ENCODE peak calls at places on chromosomes 16 and 17, in eight cellular contexts. E is heart left ventricle, C is body of pancreas, O is testis, Y is breast epithelium, I is HCT116, G is stomach, W is esophagus muscularis mucosa. R is an unnamed sample.
A peak's percentile ranks its signal among the peaks of the same experiment; 100 is the strongest.

GRCh38 chr17:29592850-29593545 is at the start of gene ANKRD13B:
- DNase-seq in E (peak; percentile 69), C (peak; percentile 56), O (peak; percentile 82), Y (no peak), I (no peak), G (no peak), W (no peak), R (peak; percentile 80)

GRCh38 chr17:50130778-50131317 is 888 bp upstream of the SAMD14 start:
- DNase-seq in E (no peak), C (no peak), O (no peak), Y (no peak), I (no peak), G (no peak), W (no peak), R (no peak)

GRCh38 chr17:79340771-79341528 is 266.3 kb downstream of the ENGASE start:
- DNase-seq in E (no peak), C (no peak), O (no peak), Y (no peak), I (no peak), G (no peak), W (no peak), R (no peak)

GRCh38 chr17:13568746-13569739 is 32.7 kb downstream of the HS3ST3A1 start:
- DNase-seq in E (peak; percentile 42), C (no peak), O (no peak), Y (no peak), I (no peak), G (no peak), W (no peak), R (no peak)

GRCh38 chr16:23374721-23375120 is 72.6 kb downstream of the SCNN1B start:
- DNase-seq in E (no peak), C (peak; percentile 56), O (no peak), Y (peak; percentile 58), I (no peak), G (peak; percentile 67), W (no peak), R (no peak)

GRCh38 chr16:49600976-49601375 is 227.4 kb downstream of the C16orf78 start:
- DNase-seq in E (no peak), C (no peak), O (no peak), Y (no peak), I (no peak), G (no peak), W (no peak), R (no peak)

GRCh38 chr17:17815436-17816200 is 21.2 kb downstream of the SREBF1 start:
- DNase-seq in E (no peak), C (no peak), O (no peak), Y (no peak), I (no peak), G (no peak), W (no peak), R (no peak)

GRCh38 chr16:74742051-74742481 is 32.6 kb downstream of the FA2H start:
- DNase-seq in E (no peak), C (no peak), O (no peak), Y (no peak), I (no peak), G (no peak), W (no peak), R (no peak)

GRCh38 chr17:12693640-12694039 is 27.9 kb downstream of the MYOCD start:
- DNase-seq in E (no peak), C (no peak), O (no peak), Y (no peak), I (no peak), G (no peak), W (no peak), R (no peak)

GRCh38 chr17:27087935-27088766 is 205.8 kb upstream of the WSB1 start:
- DNase-seq in E (no peak), C (no peak), O (no peak), Y (no peak), I (no peak), G (no peak), W (no peak), R (no peak)

GRCh38 chr17:27083408-27084185 is 210.3 kb upstream of the WSB1 start:
- DNase-seq in E (no peak), C (no peak), O (no peak), Y (no peak), I (no peak), G (no peak), W (no peak), R (no peak)

GRCh38 chr17:27086526-27086925 is 207.4 kb upstream of the WSB1 start:
- DNase-seq in E (no peak), C (no peak), O (no peak), Y (no peak), I (no peak), G (no peak), W (no peak), R (no peak)

GRCh38 chr17:27082775-27083154 is 211.1 kb upstream of the WSB1 start:
- DNase-seq in E (no peak), C (no peak), O (no peak), Y (no peak), I (no peak), G (no peak), W (no peak), R (no peak)

GRCh38 chr17:27085517-27085916 is 208.4 kb upstream of the WSB1 start:
- DNase-seq in E (no peak), C (no peak), O (no peak), Y (no peak), I (no peak), G (no peak), W (no peak), R (no peak)
- H3K9me3 ChIP-seq in E (no peaks in the 10 kb centered on the region), C (no peaks in the 10 kb centered on the region), O (no peaks in the 10 kb centered on the region), Y (no peaks in the 10 kb centered on the region), I (no peaks in the 10 kb centered on the region), G (no peaks in the 10 kb centered on the region), W (no peaks in the 10 kb centered on the region), R (no peaks in the 10 kb centered on the region)

GRCh38 chr17:58337126-58337599 is 8.6 kb upstream of the TSPOAP1 start:
- DNase-seq in E (no peak), C (no peak), O (no peak), Y (no peak), I (no peak), G (no peak), W (no peak), R (no peak)

GRCh38 chr17:58336456-58337094 is 8.0 kb upstream of the TSPOAP1 start:
- DNase-seq in E (peak; percentile 51), C (no peak), O (no peak), Y (no peak), I (no peak), G (no peak), W (no peak), R (peak; percentile 72)

GRCh38 chr17:58335061-58335731 is 6.6 kb upstream of the TSPOAP1 start:
- DNase-seq in E (no peak), C (no peak), O (peak; percentile 46), Y (no peak), I (no peak), G (no peak), W (no peak), R (peak; percentile 64)

GRCh38 chr17:58334661-58335060 is 6.1 kb upstream of the TSPOAP1 start:
- DNase-seq in E (no peak), C (no peak), O (no peak), Y (no peak), I (no peak), G (no peak), W (no peak), R (peak; percentile 56)

GRCh38 chr17:58335779-58336455 is 7.3 kb upstream of the TSPOAP1 start:
- DNase-seq in E (no peak), C (no peak), O (no peak), Y (peak; percentile 83), I (no peak), G (peak; percentile 53), W (no peak), R (peak; percentile 58)
- TF ChIP-seq POLR2A in E (no peak), C (no peak), O (no peak), Y (no peak), I (no peak), G (no peak), W (no peak), R (no peak)

DNA sequence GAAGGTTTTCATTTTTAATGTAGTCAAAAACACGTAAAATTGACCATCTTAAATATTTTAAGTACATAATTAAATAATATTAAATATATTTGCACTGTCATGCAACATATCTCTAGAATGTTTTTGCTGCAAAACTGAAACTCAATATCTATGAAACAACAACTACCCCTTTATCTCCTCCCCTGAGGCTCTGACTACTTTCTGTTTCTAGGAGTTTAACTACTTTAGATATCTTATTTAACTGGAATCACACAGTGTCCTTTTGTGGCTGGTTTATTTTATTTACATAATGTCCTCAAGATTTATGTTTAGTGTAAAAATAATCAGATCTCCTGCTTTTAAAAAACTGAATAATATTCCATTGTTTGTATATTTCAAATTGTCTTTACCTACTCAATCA is 2003.9 kb downstream of the TP53TG3F start:
- DNase-seq in E (no peak), C (no peak), O (no peak), Y (no peak), I (no peak), G (no peak), W (no peak), R (no peak)
- H3K9me3 ChIP-seq in E (no peaks in the 10 kb centered on the region), C (no peaks in the 10 kb centered on the region), O (no peaks in the 10 kb centered on the region), Y (no peaks in the 10 kb centered on the region), I (peaks cover 32% of the 10 kb centered on the region), G (peaks cover 48% of the 10 kb centered on the region), W (no peaks in the 10 kb centered on the region), R (no peaks in the 10 kb centered on the region)

DNA sequence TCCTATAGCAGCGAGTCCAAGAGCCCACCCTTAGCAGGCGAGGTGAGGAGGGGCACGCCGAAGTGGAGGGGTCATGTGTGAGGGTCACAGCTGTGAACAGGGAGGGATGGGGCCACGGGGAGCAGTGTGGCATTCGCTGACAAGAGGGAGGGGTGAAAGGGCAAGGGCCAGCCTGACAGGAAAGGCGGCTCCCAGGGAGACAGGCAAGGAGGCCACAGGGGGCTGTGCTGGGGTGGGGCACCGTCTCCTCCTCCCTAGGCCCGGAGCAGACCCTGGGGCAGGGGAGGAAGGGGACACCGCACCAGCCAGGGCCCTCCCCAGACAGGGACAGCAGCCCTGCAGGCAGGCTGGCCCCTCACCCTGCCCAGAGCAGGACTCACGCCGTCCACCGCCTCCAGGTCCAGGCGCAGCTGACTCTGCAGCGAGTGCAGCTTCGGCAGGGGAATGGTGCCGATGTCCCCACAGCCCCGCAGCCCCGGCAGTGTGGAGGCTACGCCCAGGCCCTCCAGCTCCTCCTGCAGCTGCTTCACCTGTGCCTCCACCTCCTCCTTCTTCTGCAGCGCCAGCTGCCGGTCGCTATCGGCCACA is 15.1 kb downstream of the GNPTG start:
- DNase-seq in E (no peak), C (no peak), O (no peak), Y (no peak), I (no peak), G (no peak), W (no peak), R (no peak)
- TF ChIP-seq POLR2A in E (no peak), C (no peak), O (no peak), Y (no peak), I (no peak), G (no peak), W (no peak), R (no peak)

GRCh38 chr17:70408768-70409167 is 239.4 kb downstream of the KCNJ2 start:
- DNase-seq in E (no peak), C (no peak), O (no peak), Y (no peak), I (no peak), G (no peak), W (no peak), R (no peak)

GRCh38 chr17:70407501-70407900 is 238.2 kb downstream of the KCNJ2 start:
- DNase-seq in E (no peak), C (no peak), O (no peak), Y (no peak), I (no peak), G (no peak), W (no peak), R (no peak)

GRCh38 chr17:70405492-70406220 is 236.3 kb downstream of the KCNJ2 start:
- DNase-seq in E (no peak), C (no peak), O (no peak), Y (no peak), I (peak; percentile 4), G (no peak), W (no peak), R (no peak)
- H3K9me3 ChIP-seq in E (no peaks in the 10 kb centered on the region), C (no peaks in the 10 kb centered on the region), O (no peaks in the 10 kb centered on the region), Y (no peaks in the 10 kb centered on the region), I (no peaks in the 10 kb centered on the region), G (no peaks in the 10 kb centered on the region), W (no peaks in the 10 kb centered on the region), R (no peaks in the 10 kb centered on the region)

R was measured in sigmoid colon.